ENCODE peak calls at places on chromosomes 16 and 17, in seven cellular contexts. S, F, O, L, T, G and M are unnamed samples.

GRCh38 chr16:31530405-31530804 is 2.7 kb downstream of the AHSP start:
- DNase-seq in S (no peak), F (no peak), O (no peak), L (no peak), T (peak), G (no peak), M (no peak)

GRCh38 chr17:53844476-53845107 is 21.9 kb downstream of the KIF2B start:
- DNase-seq in S (no peak), F (no peak), O (no peak), L (no peak), T (no peak), G (no peak), M (no peak)

GRCh38 chr16:3823427-3823826 is 57.1 kb downstream of the CREBBP start:
- DNase-seq in S (no peak), F (no peak), O (no peak), L (no peak), T (no peak), G (no peak), M (no peak)

GRCh38 chr16:70688266-70688742 is 2.5 kb upstream of the MTSS2 start:
- DNase-seq in S (no peak), F (no peak), O (no peak), L (peak), T (no peak), G (peak), M (no peak)

GRCh38 chr16:17474572-17474971 is 3.8 kb upstream of the XYLT1 start:
- DNase-seq in S (no peak), F (no peak), O (no peak), L (no peak), T (no peak), G (no peak), M (no peak)

GRCh38 chr17:58666858-58667267 is 25.0 kb downstream of the TEX14 start:
- DNase-seq in S (peak), F (no peak), O (peak), L (no peak), T (no peak), G (peak), M (no peak)

GRCh38 chr16:11429113-11429512 is 83.9 kb downstream of the RMI2 start:
- DNase-seq in S (no peak), F (no peak), O (no peak), L (no peak), T (no peak), G (no peak), M (no peak)

GRCh38 chr17:61007980-61008379 is 330.3 kb downstream of the BCAS3 start:
- DNase-seq in S (no peak), F (no peak), O (no peak), L (no peak), T (no peak), G (no peak), M (no peak)

GRCh38 chr16:2040450-2041105 is 7.1 kb downstream of the NTHL1 start:
- DNase-seq in S (no peak), F (peak), O (no peak), L (no peak), T (no peak), G (no peak), M (no peak)

GRCh38 chr16:138049-138417 is 440 bp downstream of the NPRL3 start:
- DNase-seq in S (no peak), F (peak), O (no peak), L (no peak), T (no peak), G (no peak), M (no peak)

GRCh38 chr16:48542020-48542473 is 67.9 kb downstream of the N4BP1 start:
- DNase-seq in S (peak), F (peak), O (peak), L (peak), T (no peak), G (peak), M (no peak)

GRCh38 chr16:27293343-27293742 is 20.4 kb upstream of the IL4R start:
- DNase-seq in S (no peak), F (no peak), O (no peak), L (no peak), T (no peak), G (no peak), M (no peak)

GRCh38 chr17:39677581-39678339 is 9.5 kb downstream of the PNMT start:
- DNase-seq in S (peak), F (no peak), O (no peak), L (peak), T (no peak), G (no peak), M (no peak)

GRCh38 chr17:44269795-44270320 is 1.9 kb upstream of the SLC4A1 start:
- DNase-seq in S (no peak), F (no peak), O (no peak), L (no peak), T (no peak), G (no peak), M (no peak)

GRCh38 chr17:47978324-47978723 is 7.4 kb downstream of the CDK5RAP3 start:
- DNase-seq in S (peak), F (peak), O (peak), L (peak), T (peak), G (no peak), M (peak)

GRCh38 chr17:46768540-46768870 is 50.0 kb downstream of the WNT3 start:
- DNase-seq in S (no peak), F (no peak), O (no peak), L (no peak), T (no peak), G (no peak), M (no peak)